ENCODE peak calls at places on chromosomes 12 and 14, in eight cellular contexts. Q is fibroblast of pulmonary artery, O is sigmoid colon, R is fibroblast of mammary gland, H is HL-60, X is heart left ventricle, Y is lower leg skin, N is type B pancreatic cell. E is an unnamed sample.

GRCh38 chr12:79217306-79217705 is 352.7 kb downstream of the SYT1 start:
- DNase-seq in Q (no peak), O (no peak), R (no peak), H (no peak), X (no peak), Y (no peak), N (no peak), E (no peak)

GRCh38 chr12:12182926-12183325 is 83.9 kb downstream of the LRP6 start:
- DNase-seq in Q (peak), O (no peak), R (peak), H (no peak), X (no peak), Y (no peak), N (no peak), E (no peak)

GRCh38 chr12:130009961-130010360 is 106.1 kb upstream of the TMEM132D start:
- DNase-seq in Q (no peak), O (no peak), R (no peak), H (no peak), X (no peak), Y (no peak), N (no peak), E (no peak)

GRCh38 chr12:117352260-117352659 is 9.2 kb downstream of the NOS1 start:
- DNase-seq in Q (no peak), O (no peak), R (no peak), H (no peak), X (no peak), Y (no peak), N (no peak), E (no peak)

GRCh38 chr14:64705406-64706118 is 1.3 kb downstream of the PLEKHG3 start:
- DNase-seq in Q (no peak), O (peak), R (no peak), H (peak), X (peak), Y (no peak), N (no peak), E (no peak)

GRCh38 chr12:53737951-53738833 is 10.9 kb upstream of the CALCOCO1 start:
- DNase-seq in Q (no peak), O (no peak), R (no peak), H (no peak), X (no peak), Y (no peak), N (no peak), E (no peak)

GRCh38 chr14:53793790-53794560 is 162.7 kb downstream of the BMP4 start:
- DNase-seq in Q (peak), O (peak), R (no peak), H (no peak), X (peak), Y (peak), N (no peak), E (peak)

GRCh38 chr12:113358381-113359132 is at the start of gene PLBD2:
- DNase-seq in Q (peak), O (peak), R (peak), H (peak), X (peak), Y (peak), N (peak), E (peak)

GRCh38 chr14:105844047-105844630 is 317.8 kb downstream of the TMEM121 start:
- DNase-seq in Q (no peak), O (no peak), R (no peak), H (no peak), X (no peak), Y (no peak), N (no peak), E (no peak)

GRCh38 chr14:96792003-96792402 is 5.2 kb upstream of the VRK1 start:
- DNase-seq in Q (no peak), O (no peak), R (peak), H (no peak), X (no peak), Y (no peak), N (no peak), E (peak)

DNA sequence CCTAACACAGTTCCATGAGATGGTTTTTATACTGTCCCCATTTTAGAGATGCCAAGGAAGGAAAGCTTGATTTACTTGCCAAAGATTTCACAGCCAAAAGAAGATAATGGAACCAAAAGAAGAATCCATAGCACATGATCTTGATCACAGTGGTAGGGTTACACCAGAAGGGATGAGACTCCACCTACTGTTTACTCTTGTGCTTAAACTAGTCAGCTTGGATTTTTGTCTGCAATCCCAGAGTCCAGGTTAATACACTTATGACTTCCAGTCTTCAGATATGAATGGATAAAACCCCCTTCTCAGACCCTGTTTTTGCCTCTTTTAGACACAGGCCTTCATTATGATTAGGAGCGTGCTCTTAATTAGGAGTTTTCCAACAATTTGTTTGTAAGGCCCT is 454.2 kb downstream of the AEBP2 start:
- DNase-seq in Q (peak), O (no peak), R (peak), H (no peak), X (no peak), Y (no peak), N (no peak), E (peak)
- TF ChIP-seq CTCF in Q (peak), O (no peak), R (peak), H (no peak), X (peak), Y (no peak), N (no peak), E (peak)

DNA sequence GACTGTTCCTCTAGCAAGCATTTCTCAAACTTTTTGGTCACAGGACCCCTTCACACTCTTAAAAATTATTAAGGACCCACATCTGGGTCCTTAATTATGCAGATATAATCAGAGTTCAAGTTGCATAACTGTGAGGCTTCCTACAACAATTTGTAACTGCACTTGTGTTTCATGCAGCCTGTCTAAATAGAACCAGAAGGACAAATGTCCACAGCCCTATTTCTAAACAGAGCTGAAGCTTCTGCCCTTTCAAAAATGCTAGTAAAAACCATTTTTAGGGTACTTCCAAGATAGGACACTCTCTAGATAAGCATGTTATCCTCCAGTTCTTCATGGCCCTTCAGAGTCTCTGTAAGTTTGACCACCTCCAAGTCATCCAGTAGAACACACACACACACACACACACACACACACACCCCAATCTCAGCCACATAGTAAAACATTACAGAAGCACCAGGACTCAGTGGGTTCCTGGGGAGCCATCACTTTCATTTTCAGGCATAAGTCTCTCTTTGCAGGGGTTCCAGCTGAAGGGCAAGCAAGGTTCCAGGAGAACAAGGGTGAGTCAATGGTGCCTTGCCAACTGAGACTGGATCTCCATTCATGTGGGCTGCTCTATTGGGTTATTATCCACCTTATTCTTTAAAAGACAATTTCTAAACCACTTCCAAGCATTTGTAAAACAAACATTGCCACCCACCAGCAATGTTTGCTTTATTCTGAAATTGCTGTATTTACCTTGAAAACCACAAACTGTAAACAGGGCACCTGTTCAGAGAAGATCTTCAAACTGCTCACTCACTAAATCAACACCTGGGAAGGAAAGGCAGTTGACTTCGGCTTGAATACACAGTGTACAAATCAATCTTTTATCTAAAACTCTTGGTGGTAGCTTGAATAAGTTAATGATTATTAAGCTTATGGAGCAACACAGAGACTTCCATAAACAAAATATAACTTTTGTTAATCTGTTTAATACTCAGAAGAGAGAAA is 64.1 kb downstream of the ITPR2 start:
- DNase-seq in Q (no peak), O (no peak), R (no peak), H (no peak), X (no peak), Y (no peak), N (no peak), E (no peak)
- TF ChIP-seq CTCF in Q (no peak), O (no peak), R (no peak), H (no peak), X (no peak), Y (no peak), N (no peak), E (no peak)

GRCh38 chr14:91338369-91338768 is 79.3 kb downstream of the CCDC88C start:
- DNase-seq in Q (peak), O (no peak), R (no peak), H (no peak), X (no peak), Y (no peak), N (no peak), E (no peak)
- TF ChIP-seq CTCF in Q (peak), O (no peak), R (no peak), H (no peak), X (no peak), Y (no peak), N (no peak), E (no peak)

DNA sequence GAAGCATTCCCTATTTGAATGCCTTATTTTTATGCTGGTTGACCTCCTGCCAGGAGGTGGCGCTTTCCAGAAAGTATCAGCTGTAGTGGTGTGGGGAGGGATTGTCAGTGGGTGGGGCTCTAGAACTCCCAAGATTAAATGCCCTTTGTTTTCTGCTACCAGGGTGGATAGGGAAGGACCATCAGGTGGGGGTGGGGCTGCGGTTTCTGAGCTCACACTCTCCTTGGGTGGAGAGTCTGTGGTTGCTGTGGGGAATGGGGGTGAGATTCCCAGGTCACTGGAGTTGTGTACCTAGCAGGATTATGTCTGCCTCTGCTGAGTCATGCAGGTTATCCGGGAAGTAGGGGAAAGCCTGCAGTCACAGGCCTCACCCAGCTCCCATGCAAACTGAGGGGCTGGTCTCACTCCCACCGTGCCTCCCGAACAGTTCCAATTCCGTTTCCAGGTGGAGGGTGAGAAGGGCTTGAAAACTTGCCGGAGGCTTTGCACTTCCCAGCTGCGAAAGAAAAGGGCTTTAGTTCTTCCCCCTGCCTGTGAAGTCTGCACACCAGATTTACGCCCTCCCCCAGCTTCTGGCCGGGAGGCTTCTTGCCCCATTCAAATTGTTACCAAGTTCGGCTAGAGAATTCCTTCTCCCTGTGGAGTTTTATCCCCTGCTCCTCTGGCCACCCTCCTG is 68.4 kb downstream of the ALG10B start:
- DNase-seq in Q (no peak), O (no peak), R (no peak), H (no peak), X (peak), Y (no peak), N (no peak), E (peak)
- TF ChIP-seq CTCF in Q (no peak), O (no peak), R (no peak), H (no peak), X (no peak), Y (no peak), N (peak), E (peak)

DNA sequence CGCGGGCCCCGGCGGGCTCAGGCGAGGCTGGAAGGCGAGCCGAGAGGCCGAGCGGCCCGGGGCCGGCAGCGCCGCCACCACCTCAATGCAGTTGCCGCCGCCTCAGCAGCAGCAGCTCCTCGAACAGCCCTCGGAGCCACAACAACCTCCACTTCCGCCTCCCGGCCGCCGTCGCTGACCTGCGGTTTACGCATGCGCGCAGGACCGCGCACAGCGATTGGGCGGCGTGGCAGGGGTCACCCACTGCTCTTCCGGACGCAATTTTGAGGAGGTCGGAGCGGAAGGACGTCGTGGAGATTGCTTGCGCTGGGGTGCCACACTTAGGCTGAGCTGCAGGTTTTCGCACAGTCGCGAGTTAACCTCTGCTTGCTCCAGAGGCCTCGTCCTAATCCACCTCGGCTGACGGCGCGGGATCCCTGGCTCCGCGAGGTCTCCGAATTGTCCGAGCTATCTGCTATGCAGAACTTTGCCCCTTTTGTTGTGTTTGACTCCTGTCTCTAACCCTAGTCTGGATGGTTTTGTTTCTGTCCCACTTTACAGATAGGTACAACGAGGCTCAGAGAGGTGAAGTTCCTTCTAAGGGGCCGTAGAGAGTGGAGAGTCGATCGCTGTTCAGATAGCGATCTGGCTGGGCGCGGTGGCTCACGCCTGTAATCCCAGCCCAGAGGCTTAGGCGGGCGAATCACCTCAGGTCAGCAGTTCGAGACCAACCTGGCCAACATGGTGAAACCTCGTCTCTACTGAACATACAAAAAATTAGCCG is at the start of the genes ACAD10 and BRAP:
- DNase-seq in Q (peak), O (peak), R (peak), H (peak), X (peak), Y (peak), N (peak), E (peak)
- TF ChIP-seq CTCF in Q (no peak), O (no peak), R (no peak), H (no peak), X (no peak), Y (no peak), N (no peak), E (no peak)

GRCh38 chr14:98138666-98139065 is 1133.3 kb downstream of the BCL11B start:
- DNase-seq in Q (peak), O (no peak), R (peak), H (peak), X (no peak), Y (peak), N (no peak), E (peak)
- TF ChIP-seq CTCF in Q (peak), O (no peak), R (peak), H (peak), X (peak), Y (no peak), N (peak), E (peak)